ENCODE peak calls at places on chromosomes 2 and 18, in four cellular contexts. D, N, K and X are unnamed samples.

GRCh38 chr2:223868005-223868404 is 30.6 kb upstream of the AP1S3 start:
- DNase-seq in D (no peak), N (no peak), K (no peak), X (no peak)

GRCh38 chr2:86319700-86320369 is 17.6 kb downstream of the REEP1 start:
- DNase-seq in D (no peak), N (no peak), K (no peak), X (no peak)

GRCh38 chr2:189411860-189412259 is 29.4 kb upstream of the WDR75 start:
- DNase-seq in D (no peak), N (peak; percentile 85), K (peak; percentile 11), X (no peak)

GRCh38 chr2:200026312-200026711 is 70.9 kb downstream of the MAIP1 start:
- DNase-seq in D (no peak), N (peak; percentile 27), K (no peak), X (no peak)

GRCh38 chr18:60247103-60247502 is 125.5 kb downstream of the MC4R start:
- DNase-seq in D (no peak), N (no peak), K (no peak), X (no peak)

GRCh38 chr2:241894681-241895426 is 25.3 kb downstream of the RTP5 start:
- DNase-seq in D (peak; percentile 77), N (no peak), K (no peak), X (peak; percentile 14)

GRCh38 chr2:231920795-231921194 is 5.4 kb downstream of the NPPC start:
- DNase-seq in D (no peak), N (no peak), K (no peak), X (no peak)

GRCh38 chr2:5673148-5673860 is 18.9 kb upstream of the SOX11 start:
- DNase-seq in D (peak; percentile 80), N (no peak), K (no peak), X (no peak)

GRCh38 chr2:191128172-191128910 is 22.5 kb downstream of the STAT4 start:
- DNase-seq in D (no peak), N (no peak), K (no peak), X (no peak)

GRCh38 chr2:236749346-236749745 is 179.7 kb downstream of the ACKR3 start:
- DNase-seq in D (no peak), N (no peak), K (no peak), X (no peak)

GRCh38 chr18:48589797-48590519 is 51.1 kb downstream of the CTIF start:
- DNase-seq in D (no peak), N (no peak), K (no peak), X (no peak)

GRCh38 chr2:179917272-179917671 is 55.9 kb upstream of the ZNF385B start:
- DNase-seq in D (no peak), N (peak; percentile 11), K (peak; percentile 10), X (no peak)

GRCh38 chr2:228675715-228676114 is 494.2 kb upstream of the SPHKAP start:
- DNase-seq in D (no peak), N (no peak), K (no peak), X (no peak)

GRCh38 chr2:228681979-228682378 is 500.5 kb upstream of the SPHKAP start:
- DNase-seq in D (no peak), N (no peak), K (no peak), X (no peak)

GRCh38 chr2:228678110-228678509 is 496.6 kb upstream of the SPHKAP start:
- DNase-seq in D (no peak), N (no peak), K (no peak), X (no peak)

GRCh38 chr2:228681426-228681825 is 499.9 kb upstream of the SPHKAP start:
- DNase-seq in D (no peak), N (no peak), K (peak; percentile 44), X (no peak)
- TF ChIP-seq CTCF in D (peak; percentile 37), N (peak; percentile 54), K (peak; percentile 37), X (no peak)

GRCh38 chr18:8106603-8107002 is 502.6 kb upstream of the RAB12 start:
- DNase-seq in D (no peak), N (no peak), K (no peak), X (no peak)
- TF ChIP-seq CTCF in D (no peak), N (no peak), K (no peak), X (no peak)

GRCh38 chr2:158743899-158744298 is 51.2 kb upstream of the DAPL1 start:
- DNase-seq in D (no peak), N (no peak), K (no peak), X (no peak)

GRCh38 chr2:158746488-158746887 is 48.6 kb upstream of the DAPL1 start:
- DNase-seq in D (no peak), N (no peak), K (no peak), X (no peak)

GRCh38 chr2:158745866-158746382 is 49.2 kb upstream of the DAPL1 start:
- DNase-seq in D (no peak), N (no peak), K (no peak), X (no peak)

GRCh38 chr2:158743466-158743865 is 51.7 kb upstream of the DAPL1 start:
- DNase-seq in D (no peak), N (no peak), K (no peak), X (no peak)

GRCh38 chr2:158745067-158745865 is 49.9 kb upstream of the DAPL1 start:
- DNase-seq in D (no peak), N (peak; percentile 44), K (peak; percentile 66), X (no peak)
- TF ChIP-seq CTCF in D (no peak), N (peak; percentile 62), K (peak; percentile 74), X (peak; percentile 5)

DNA sequence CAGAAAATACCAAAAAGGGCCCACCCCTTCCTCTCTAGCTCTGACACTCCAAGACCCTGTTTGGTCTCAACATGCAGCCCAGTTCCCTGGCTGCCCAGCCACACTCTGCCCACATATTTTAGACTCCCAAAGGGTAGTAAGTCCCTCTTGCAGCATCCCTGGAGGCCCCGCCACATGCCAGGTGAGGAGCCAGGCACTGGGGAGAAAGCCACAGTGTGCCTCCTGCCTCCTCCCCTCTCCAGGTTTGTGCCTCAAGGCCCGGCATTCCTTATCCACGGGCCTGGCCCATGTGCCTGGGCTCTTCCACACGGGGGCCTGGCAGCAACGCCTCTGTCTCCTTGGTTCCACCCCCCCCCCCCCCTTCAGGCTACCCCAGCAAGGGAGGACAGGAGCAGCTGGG is 75.5 kb downstream of the HS1BP3 start:
- DNase-seq in D (no peak), N (no peak), K (no peak), X (no peak)
- TF ChIP-seq CTCF in D (no peak), N (no peak), K (no peak), X (no peak)

GRCh38 chr2:13195270-13195669 is 478.5 kb downstream of the TRIB2 start:
- DNase-seq in D (no peak), N (no peak), K (no peak), X (no peak)

GRCh38 chr2:13193075-13193474 is 476.3 kb downstream of the TRIB2 start:
- DNase-seq in D (no peak), N (no peak), K (peak; percentile 14), X (no peak)

GRCh38 chr2:13193900-13194299 is 477.2 kb downstream of the TRIB2 start:
- DNase-seq in D (no peak), N (no peak), K (peak; percentile 22), X (no peak)
- TF ChIP-seq CTCF in D (no peak), N (no peak), K (no peak), X (no peak)

GRCh38 chr2:11743531-11743815 is 3.0 kb upstream of the LPIN1 start:
- DNase-seq in D (no peak), N (no peak), K (no peak), X (no peak)

GRCh38 chr2:11742702-11743530 is 3.5 kb upstream of the LPIN1 start:
- DNase-seq in D (peak; percentile 79), N (no peak), K (no peak), X (no peak)

GRCh38 chr2:11743846-11744553 is 2.4 kb upstream of the LPIN1 start:
- DNase-seq in D (no peak), N (peak; percentile 98), K (peak; percentile 99), X (peak; percentile 55)

GRCh38 chr2:11742317-11742701 is 4.1 kb upstream of the LPIN1 start:
- DNase-seq in D (no peak), N (no peak), K (no peak), X (no peak)

DNA sequence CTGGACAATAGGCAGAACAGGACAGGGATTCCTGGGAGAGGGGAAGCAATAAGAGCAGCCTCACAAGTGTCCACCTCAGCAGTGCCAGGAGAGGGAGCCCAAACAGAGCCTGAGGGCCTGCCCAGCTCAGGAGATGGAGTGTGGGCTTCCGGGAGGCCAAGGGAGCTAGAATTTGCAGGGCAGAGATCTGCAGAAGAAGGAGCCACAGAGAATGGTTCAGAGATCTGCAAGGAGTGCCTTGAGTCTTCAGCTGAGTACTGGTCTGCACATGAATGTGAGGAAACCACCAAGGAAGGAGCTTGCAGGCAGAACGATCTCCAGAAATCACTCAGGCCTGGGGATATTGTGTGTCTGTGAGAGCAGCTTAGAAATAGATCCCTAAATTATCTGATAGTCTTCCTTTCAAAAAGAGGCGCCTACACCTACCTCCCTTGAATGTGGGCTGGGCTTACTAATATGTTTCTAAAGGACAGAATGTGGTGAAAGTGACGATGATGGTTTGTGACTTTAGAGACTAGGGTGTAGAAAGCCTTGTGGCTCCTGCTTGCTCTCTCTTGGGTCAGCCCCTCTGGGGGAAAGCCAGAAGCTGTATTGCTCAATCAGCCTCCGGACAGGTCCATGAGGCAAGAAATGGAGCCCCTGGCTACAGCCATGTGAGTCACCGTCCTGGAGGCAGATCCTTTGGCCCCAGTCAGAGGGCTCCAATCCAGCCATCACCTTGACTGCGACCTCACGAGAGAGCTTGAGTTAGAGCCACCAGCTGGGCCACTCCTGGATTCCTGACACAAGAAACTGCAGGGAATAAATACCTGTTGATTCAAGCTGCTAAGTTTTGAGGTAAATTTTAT is 7.6 kb upstream of the LPIN1 start:
- DNase-seq in D (no peak), N (peak; percentile 79), K (peak; percentile 67), X (no peak)
- TF ChIP-seq CTCF in D (no peak), N (peak; percentile 75), K (peak; percentile 49), X (peak; percentile 31)

GRCh38 chr2:108988076-108988795 is 784 bp downstream of the EDAR start:
- DNase-seq in D (no peak), N (no peak), K (no peak), X (no peak)

GRCh38 chr2:108993095-108993937 is 4.3 kb upstream of the EDAR start:
- DNase-seq in D (no peak), N (no peak), K (no peak), X (no peak)

GRCh38 chr2:108987111-108987510 is 1.9 kb downstream of the EDAR start:
- DNase-seq in D (no peak), N (no peak), K (no peak), X (no peak)

GRCh38 chr2:108994250-108994649 is 5.2 kb upstream of the EDAR start:
- DNase-seq in D (no peak), N (no peak), K (no peak), X (no peak)

DNA sequence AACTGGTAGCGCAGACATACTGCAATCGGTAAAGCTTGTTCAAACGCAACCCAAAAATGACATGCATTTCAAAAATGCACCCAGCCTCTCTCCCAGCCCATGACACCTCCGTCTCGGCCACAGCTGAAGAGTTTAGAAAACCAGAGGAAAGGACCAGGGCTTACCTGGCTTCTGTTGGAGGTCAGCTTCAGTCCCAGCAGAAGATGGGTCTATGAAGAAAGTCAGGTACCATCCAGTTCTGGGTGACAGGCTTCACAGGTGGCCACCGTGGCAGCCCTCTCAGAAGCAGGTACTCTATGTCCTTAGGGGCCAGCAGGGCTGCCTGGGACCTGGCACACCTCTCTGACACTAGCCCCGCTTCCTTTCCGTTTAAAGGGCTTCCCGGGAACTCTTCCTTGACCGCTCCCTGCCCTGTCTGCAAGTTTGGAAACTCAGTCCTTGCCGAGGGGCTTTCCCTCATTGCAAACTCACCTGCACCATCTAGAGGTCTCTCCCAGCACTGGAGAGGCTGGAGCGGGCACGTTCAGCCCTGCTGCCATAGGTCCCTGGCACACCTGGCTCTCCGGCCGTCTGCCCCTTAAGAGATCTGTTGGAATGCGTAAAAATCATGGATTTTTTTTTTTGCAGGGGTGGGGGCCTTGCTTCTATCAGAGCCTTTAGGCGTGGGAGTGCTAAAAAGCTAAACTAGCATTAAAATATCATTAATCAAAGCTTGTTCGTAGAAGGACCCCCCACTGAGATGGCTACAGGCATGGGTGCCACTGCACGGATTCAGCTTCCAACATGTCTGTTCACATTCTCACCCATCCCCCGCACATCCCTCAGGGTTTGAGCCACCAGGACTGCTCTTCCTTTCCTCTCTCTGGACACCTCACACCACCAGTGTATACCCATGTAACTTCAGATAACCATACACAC is at the start of gene EDAR:
- DNase-seq in D (no peak), N (no peak), K (peak; percentile 65), X (no peak)
- TF ChIP-seq CTCF in D (peak; percentile 23), N (peak; percentile 4), K (peak; percentile 67), X (no peak)